ENCODE peak calls at places on chromosomes 1 and 21, in six cellular contexts. One of them, this sample, is unnamed.

GRCh38 chr1:96333522-96334235 is 387.9 kb upstream of the PTBP2 start:
- DNase-seq in body of pancreas: no peak
- DNase-seq in GM23338: no peak
- DNase-seq in tibial artery: no peak
- DNase-seq in left ventricle myocardium inferior: no peak
- DNase-seq in tibial nerve: no peak
- DNase-seq in this sample: no peak

GRCh38 chr1:186974774-186975181 is 146.0 kb downstream of the PLA2G4A start:
- DNase-seq in tibial artery: no peak
- DNase-seq in tibial nerve: no peak
- DNase-seq in GM23338: no peak
- DNase-seq in body of pancreas: no peak
- DNase-seq in left ventricle myocardium inferior: no peak
- DNase-seq in this sample: peak; percentile 33

GRCh38 chr1:107220036-107220435 is 79.2 kb downstream of the NTNG1 start:
- DNase-seq in tibial nerve: no peak
- DNase-seq in left ventricle myocardium inferior: no peak
- DNase-seq in tibial artery: no peak
- DNase-seq in GM23338: no peak
- DNase-seq in body of pancreas: no peak
- DNase-seq in this sample: no peak

GRCh38 chr21:25092441-25093011 is 514.8 kb downstream of the MRPL39 start:
- DNase-seq in GM23338: no peak
- DNase-seq in tibial nerve: no peak
- DNase-seq in left ventricle myocardium inferior: no peak
- DNase-seq in tibial artery: no peak
- DNase-seq in body of pancreas: no peak
- DNase-seq in this sample: no peak

GRCh38 chr1:4770713-4771112 is 116.3 kb downstream of the AJAP1 start:
- DNase-seq in tibial nerve: no peak
- DNase-seq in left ventricle myocardium inferior: no peak
- DNase-seq in body of pancreas: no peak
- DNase-seq in GM23338: no peak
- DNase-seq in tibial artery: no peak
- DNase-seq in this sample: no peak

GRCh38 chr1:176866011-176866410 is 298.5 kb downstream of the ASTN1 start:
- DNase-seq in tibial artery: no peak
- DNase-seq in left ventricle myocardium inferior: no peak
- DNase-seq in tibial nerve: no peak
- DNase-seq in body of pancreas: no peak
- DNase-seq in GM23338: peak; percentile 11
- DNase-seq in this sample: no peak

GRCh38 chr1:41591891-41592290 is 107.4 kb upstream of the EDN2 start:
- DNase-seq in tibial nerve: no peak
- DNase-seq in body of pancreas: no peak
- DNase-seq in left ventricle myocardium inferior: no peak
- DNase-seq in tibial artery: no peak
- DNase-seq in GM23338: no peak
- DNase-seq in this sample: no peak

GRCh38 chr1:94045465-94046056 is 75.4 kb downstream of the ABCA4 start:
- DNase-seq in body of pancreas: peak; percentile 82
- DNase-seq in tibial artery: peak; percentile 92
- DNase-seq in GM23338: peak; percentile 98
- DNase-seq in left ventricle myocardium inferior: peak; percentile 91
- DNase-seq in tibial nerve: peak; percentile 91
- DNase-seq in this sample: peak; percentile 95

GRCh38 chr1:94119796-94120590 is 955 bp downstream of the ABCA4 start:
- DNase-seq in tibial artery: no peak
- DNase-seq in tibial nerve: no peak
- DNase-seq in body of pancreas: no peak
- DNase-seq in GM23338: no peak
- DNase-seq in left ventricle myocardium inferior: no peak
- DNase-seq in this sample: no peak

GRCh38 chr21:35398366-35398982 is 349.4 kb upstream of the RUNX1 start:
- DNase-seq in body of pancreas: no peak
- DNase-seq in left ventricle myocardium inferior: no peak
- DNase-seq in GM23338: no peak
- DNase-seq in tibial artery: no peak
- DNase-seq in tibial nerve: no peak
- DNase-seq in this sample: no peak

GRCh38 chr1:67367370-67368345 is 60.0 kb downstream of the IL12RB2 start:
- DNase-seq in left ventricle myocardium inferior: peak; percentile 33
- DNase-seq in GM23338: no peak
- DNase-seq in tibial nerve: no peak
- DNase-seq in body of pancreas: peak; percentile 45
- DNase-seq in tibial artery: no peak
- DNase-seq in this sample: no peak

GRCh38 chr1:8137406-8138244 is 111.5 kb upstream of the ERRFI1 start:
- DNase-seq in tibial nerve: no peak
- DNase-seq in left ventricle myocardium inferior: no peak
- DNase-seq in body of pancreas: peak; percentile 48
- DNase-seq in tibial artery: peak; percentile 84
- DNase-seq in GM23338: no peak
- DNase-seq in this sample: peak; percentile 74

GRCh38 chr1:8520483-8520966 is 202.6 kb downstream of the SLC45A1 start:
- DNase-seq in GM23338: no peak
- DNase-seq in tibial artery: no peak
- DNase-seq in body of pancreas: no peak
- DNase-seq in left ventricle myocardium inferior: no peak
- DNase-seq in tibial nerve: no peak
- DNase-seq in this sample: no peak

GRCh38 chr21:24217141-24217540 is 1390.1 kb downstream of the MRPL39 start:
- DNase-seq in left ventricle myocardium inferior: no peak
- DNase-seq in tibial nerve: no peak
- DNase-seq in tibial artery: no peak
- DNase-seq in GM23338: no peak
- DNase-seq in body of pancreas: no peak
- DNase-seq in this sample: no peak

GRCh38 chr1:45543599-45544417 is 6.8 kb upstream of the AKR1A1 start:
- DNase-seq in tibial nerve: no peak
- DNase-seq in body of pancreas: peak; percentile 79
- DNase-seq in GM23338: peak; percentile 33
- DNase-seq in left ventricle myocardium inferior: peak; percentile 33
- DNase-seq in tibial artery: peak; percentile 76
- DNase-seq in this sample: no peak

GRCh38 chr1:116561563-116561962 is 9.3 kb downstream of the CD58 start:
- DNase-seq in body of pancreas: no peak
- DNase-seq in GM23338: no peak
- DNase-seq in left ventricle myocardium inferior: no peak
- DNase-seq in tibial nerve: no peak
- DNase-seq in tibial artery: no peak
- DNase-seq in this sample: no peak

GRCh38 chr1:236794585-236795034 is 482 bp upstream of the MTR start:
- DNase-seq in tibial nerve: no peak
- DNase-seq in GM23338: no peak
- DNase-seq in left ventricle myocardium inferior: no peak
- DNase-seq in body of pancreas: no peak
- DNase-seq in tibial artery: no peak
- DNase-seq in this sample: no peak

GRCh38 chr1:168512864-168513595 is 30.8 kb downstream of the XCL2 start:
- DNase-seq in left ventricle myocardium inferior: no peak
- DNase-seq in body of pancreas: no peak
- DNase-seq in tibial artery: no peak
- DNase-seq in GM23338: no peak
- DNase-seq in tibial nerve: no peak
- DNase-seq in this sample: no peak

GRCh38 chr1:6592441-6592840 is 10.2 kb downstream of the KLHL21 start:
- DNase-seq in left ventricle myocardium inferior: no peak
- DNase-seq in body of pancreas: no peak
- DNase-seq in tibial nerve: no peak
- DNase-seq in tibial artery: peak; percentile 72
- DNase-seq in GM23338: no peak
- DNase-seq in this sample: no peak

GRCh38 chr1:221743416-221744208 is 1.7 kb upstream of the DUSP10 start:
- DNase-seq in tibial artery: no peak
- DNase-seq in tibial nerve: no peak
- DNase-seq in left ventricle myocardium inferior: no peak
- DNase-seq in body of pancreas: peak; percentile 84
- DNase-seq in GM23338: peak; percentile 3
- DNase-seq in this sample: no peak

GRCh38 chr1:17798799-17799382 is 43.8 kb downstream of the ACTL8 start:
- DNase-seq in left ventricle myocardium inferior: no peak
- DNase-seq in tibial nerve: no peak
- DNase-seq in body of pancreas: no peak
- DNase-seq in GM23338: no peak
- DNase-seq in tibial artery: peak; percentile 57
- DNase-seq in this sample: no peak

GRCh38 chr1:161314201-161314981 is at the start of gene SDHC:
- DNase-seq in body of pancreas: peak; percentile 91
- DNase-seq in GM23338: peak; percentile 96
- DNase-seq in tibial nerve: peak; percentile 75
- DNase-seq in tibial artery: peak; percentile 94
- DNase-seq in left ventricle myocardium inferior: peak; percentile 90
- DNase-seq in this sample: peak; percentile 88
- TF ChIP-seq CTCF in body of pancreas: peak; percentile 7
- TF ChIP-seq CTCF in GM23338: peak; percentile 54
- TF ChIP-seq CTCF in tibial nerve: peak; percentile 30
- TF ChIP-seq CTCF in tibial artery: no peak
- TF ChIP-seq CTCF in left ventricle myocardium inferior: peak; percentile 23
- TF ChIP-seq CTCF in this sample: peak; percentile 42

DNA sequence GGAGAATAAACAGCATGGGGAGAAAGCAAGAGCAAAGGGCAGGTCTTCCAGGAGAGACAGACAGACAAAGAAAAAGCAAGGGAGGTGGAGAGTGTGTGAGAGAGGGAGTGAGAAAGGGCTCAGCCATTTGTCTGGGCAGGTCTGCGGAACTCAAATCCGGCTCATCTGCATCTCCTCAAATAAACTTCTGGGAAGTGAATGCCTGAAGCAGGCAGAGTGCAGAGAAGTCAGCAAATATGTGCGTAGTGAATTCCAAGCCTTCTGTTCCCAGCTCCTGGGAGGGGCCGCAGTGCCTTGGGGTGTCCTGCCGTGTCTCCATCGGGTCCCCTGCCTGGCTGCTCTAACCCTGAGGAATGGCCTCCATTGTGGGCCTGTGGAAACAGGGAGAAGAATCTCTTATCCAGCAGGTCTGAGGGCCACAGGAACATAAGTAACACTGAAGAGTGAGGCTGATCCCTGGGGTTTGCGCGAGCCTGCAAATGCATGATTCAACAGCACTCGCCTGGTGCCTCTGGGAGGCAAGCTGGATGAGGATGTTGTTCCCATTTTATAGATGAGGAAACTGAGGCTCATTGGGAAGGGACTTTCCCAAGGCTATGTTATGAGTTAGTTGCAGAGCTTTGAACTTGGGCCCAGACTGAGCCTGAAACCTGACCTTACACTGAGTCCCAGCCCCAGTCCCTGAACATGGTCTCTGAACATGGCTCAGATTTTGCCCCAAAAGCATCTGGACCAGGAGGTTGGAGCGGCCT is 27.5 kb upstream of the POU3F1 start:
- DNase-seq in tibial artery: no peak
- DNase-seq in left ventricle myocardium inferior: no peak
- DNase-seq in tibial nerve: no peak
- DNase-seq in GM23338: peak; percentile 56
- DNase-seq in body of pancreas: no peak
- DNase-seq in this sample: no peak
- H3K27ac ChIP-seq in tibial artery: no peak overlapping the region
- H3K27ac ChIP-seq in left ventricle myocardium inferior: no peak overlapping the region
- H3K27ac ChIP-seq in tibial nerve: no peak overlapping the region
- H3K27ac ChIP-seq in GM23338: no peak overlapping the region
- H3K27ac ChIP-seq in body of pancreas: no peak overlapping the region
- H3K27ac ChIP-seq in this sample: peak overlapping the region; percentile 51

GRCh38 chr1:80436851-80437250 is 1363.9 kb upstream of the ADGRL2 start:
- DNase-seq in tibial nerve: no peak
- DNase-seq in tibial artery: no peak
- DNase-seq in left ventricle myocardium inferior: no peak
- DNase-seq in body of pancreas: no peak
- DNase-seq in GM23338: no peak
- DNase-seq in this sample: no peak
- TF ChIP-seq CTCF in tibial nerve: no peak
- TF ChIP-seq CTCF in tibial artery: no peak
- TF ChIP-seq CTCF in left ventricle myocardium inferior: no peak
- TF ChIP-seq CTCF in body of pancreas: no peak
- TF ChIP-seq CTCF in GM23338: no peak
- TF ChIP-seq CTCF in this sample: no peak

GRCh38 chr21:46096997-46097825 is 701 bp upstream of the COL6A2 start:
- DNase-seq in body of pancreas: no peak
- DNase-seq in left ventricle myocardium inferior: no peak
- DNase-seq in tibial nerve: no peak
- DNase-seq in tibial artery: peak; percentile 75
- DNase-seq in GM23338: peak; percentile 48
- DNase-seq in this sample: no peak
- H3K27ac ChIP-seq in body of pancreas: peak overlapping the region; percentile 14
- H3K27ac ChIP-seq in left ventricle myocardium inferior: peak overlapping the region; percentile 92
- H3K27ac ChIP-seq in tibial nerve: peak overlapping the region; percentile 92
- H3K27ac ChIP-seq in tibial artery: peak overlapping the region; percentile 95
- H3K27ac ChIP-seq in GM23338: no peak overlapping the region
- H3K27ac ChIP-seq in this sample: no peak overlapping the region

GRCh38 chr1:53604291-53604919 is 134.6 kb downstream of the GLIS1 start:
- DNase-seq in tibial artery: peak; percentile 27
- DNase-seq in tibial nerve: no peak
- DNase-seq in body of pancreas: no peak
- DNase-seq in left ventricle myocardium inferior: no peak
- DNase-seq in GM23338: no peak
- DNase-seq in this sample: no peak
- TF ChIP-seq CTCF in tibial artery: no peak
- TF ChIP-seq CTCF in tibial nerve: no peak
- TF ChIP-seq CTCF in body of pancreas: no peak
- TF ChIP-seq CTCF in left ventricle myocardium inferior: no peak
- TF ChIP-seq CTCF in GM23338: no peak
- TF ChIP-seq CTCF in this sample: no peak

GRCh38 chr1:50970927-50971582 is 1.0 kb downstream of the CDKN2C start:
- DNase-seq in left ventricle myocardium inferior: no peak
- DNase-seq in body of pancreas: no peak
- DNase-seq in GM23338: no peak
- DNase-seq in tibial nerve: no peak
- DNase-seq in tibial artery: no peak
- DNase-seq in this sample: peak; percentile 9

GRCh38 chr1:50972766-50973165 is 2.7 kb downstream of the CDKN2C start:
- DNase-seq in left ventricle myocardium inferior: no peak
- DNase-seq in GM23338: no peak
- DNase-seq in tibial nerve: no peak
- DNase-seq in tibial artery: no peak
- DNase-seq in body of pancreas: no peak
- DNase-seq in this sample: no peak

GRCh38 chr1:50970508-50970885 is 452 bp downstream of the CDKN2C start:
- DNase-seq in body of pancreas: no peak
- DNase-seq in GM23338: no peak
- DNase-seq in tibial nerve: no peak
- DNase-seq in left ventricle myocardium inferior: no peak
- DNase-seq in tibial artery: no peak
- DNase-seq in this sample: no peak

GRCh38 chr1:50973255-50973654 is 3.2 kb downstream of the CDKN2C start:
- DNase-seq in tibial artery: no peak
- DNase-seq in tibial nerve: no peak
- DNase-seq in GM23338: no peak
- DNase-seq in body of pancreas: no peak
- DNase-seq in left ventricle myocardium inferior: no peak
- DNase-seq in this sample: no peak

DNA sequence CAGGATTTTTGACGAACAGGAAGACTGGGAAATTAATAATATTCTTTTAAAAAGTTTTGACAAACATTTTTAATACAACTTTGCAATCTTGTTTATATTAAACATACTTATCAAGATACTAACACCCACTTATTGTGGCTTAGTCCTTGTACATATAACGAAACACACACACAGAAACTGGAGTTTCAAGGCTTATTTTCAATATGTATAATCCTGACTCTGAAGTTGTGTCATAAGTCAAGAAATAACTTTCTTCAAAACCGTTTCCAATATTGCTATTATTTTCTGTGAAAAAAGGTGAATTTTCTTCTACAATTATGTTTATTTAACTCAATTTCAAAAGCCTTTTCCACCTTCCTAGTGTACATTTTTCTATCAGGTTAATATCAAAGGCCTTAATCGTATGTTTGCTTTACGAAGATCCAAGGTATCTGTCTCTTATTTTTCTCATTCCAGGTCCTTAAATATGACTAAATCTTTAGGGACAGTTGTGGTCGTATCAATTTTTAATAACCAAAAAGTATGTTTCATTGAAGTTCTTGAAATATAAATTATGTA is 1.8 kb downstream of the CDKN2C start:
- DNase-seq in left ventricle myocardium inferior: no peak
- DNase-seq in body of pancreas: no peak
- DNase-seq in tibial nerve: no peak
- DNase-seq in GM23338: no peak
- DNase-seq in tibial artery: no peak
- DNase-seq in this sample: no peak
- H3K27ac ChIP-seq in left ventricle myocardium inferior: peak overlapping the region; percentile 100
- H3K27ac ChIP-seq in body of pancreas: peak overlapping the region; percentile 99
- H3K27ac ChIP-seq in tibial nerve: peak overlapping the region; percentile 98
- H3K27ac ChIP-seq in GM23338: no peak overlapping the region
- H3K27ac ChIP-seq in tibial artery: peak overlapping the region; percentile 100
- H3K27ac ChIP-seq in this sample: no peak overlapping the region